ENCODE peak calls at places on chromosomes 13 and 19, in five cellular contexts. K is suprapubic skin; A is stimulated activated CD8-positive, alpha-beta memory T cell treated with anti-CD3 and anti-CD28 coated beads, Interleukin-7, amount 100 ng/mL, for 1 hour; M is stimulated activated CD4-positive, alpha-beta T cell treated with anti-CD3 and anti-CD28 coated beads, Interleukin-4, amount 100 ng/mL, for 24 hours; T is T follicular helper cell. G is an unnamed sample.

GRCh38 chr19:55075366-55075998 is at the start of gene EPS8L1:
- DNase-seq in K (no peak), A (no peak), M (no peak), T (no peak), G (no peak)

GRCh38 chr13:99800004-99800403 is 171.6 kb downstream of the ZIC5 start:
- DNase-seq in K (no peak), A (no peak), M (no peak), T (no peak), G (no peak)

GRCh38 chr13:20359335-20359734 is 127.2 kb upstream of the GJB6 start:
- DNase-seq in K (no peak), A (no peak), M (no peak), T (no peak), G (no peak)

GRCh38 chr19:55441319-55441691 is 1.8 kb downstream of the SHISA7 start:
- DNase-seq in K (no peak), A (no peak), M (no peak), T (no peak), G (no peak)

GRCh38 chr19:35216026-35216832 is 12.3 kb downstream of the FAM187B start:
- DNase-seq in K (peak; percentile 11), A (no peak), M (no peak), T (no peak), G (no peak)

GRCh38 chr13:44755872-44756271 is 179.7 kb upstream of the TSC22D1 start:
- DNase-seq in K (no peak), A (no peak), M (no peak), T (no peak), G (no peak)

GRCh38 chr19:51735759-51736449 is 12.1 kb upstream of the HAS1 start:
- DNase-seq in K (no peak), A (no peak), M (no peak), T (no peak), G (no peak)

GRCh38 chr13:40480012-40480914 is 186.2 kb downstream of the FOXO1 start:
- DNase-seq in K (no peak), A (no peak), M (no peak), T (no peak), G (no peak)

GRCh38 chr19:19061491-19061890 is 2.3 kb upstream of the SLC25A42 start:
- DNase-seq in K (no peak), A (no peak), M (no peak), T (no peak), G (no peak)

GRCh38 chr19:1019980-1020867 is 699 bp downstream of the TMEM259 start:
- DNase-seq in K (no peak), A (no peak), M (peak; percentile 37), T (peak; percentile 38), G (no peak)

GRCh38 chr19:4172861-4173473 is 9.4 kb downstream of the SIRT6 start:
- DNase-seq in K (no peak), A (peak; percentile 34), M (peak; percentile 65), T (peak; percentile 53), G (peak; percentile 83)

GRCh38 chr19:47232422-47233211 is 1.6 kb upstream of the BBC3 start:
- DNase-seq in K (no peak), A (no peak), M (peak; percentile 32), T (no peak), G (no peak)

GRCh38 chr19:48393559-48394330 is at the start of gene GRIN2D:
- DNase-seq in K (no peak), A (no peak), M (no peak), T (no peak), G (no peak)

GRCh38 chr13:91747164-91747563 is 348.7 kb downstream of the GPC5 start:
- DNase-seq in K (no peak), A (no peak), M (no peak), T (no peak), G (no peak)

GRCh38 chr13:59318320-59318930 is 845.3 kb downstream of the DIAPH3 start:
- DNase-seq in K (no peak), A (peak; percentile 0), M (peak; percentile 41), T (peak; percentile 26), G (peak; percentile 32)

GRCh38 chr13:30355405-30355741 is 48.0 kb upstream of the KATNAL1 start:
- DNase-seq in K (no peak), A (no peak), M (no peak), T (no peak), G (no peak)

GRCh38 chr13:51397262-51397933 is 55.4 kb downstream of the INTS6 start:
- DNase-seq in K (no peak), A (no peak), M (no peak), T (no peak), G (no peak)

GRCh38 chr19:34662919-34663318 is 14.0 kb downstream of the SCGB2B2 start:
- DNase-seq in K (no peak), A (no peak), M (peak; percentile 24), T (peak; percentile 27), G (no peak)

GRCh38 chr19:2474232-2475017 is 1.5 kb upstream of the GADD45B start:
- DNase-seq in K (peak; percentile 93), A (peak; percentile 80), M (peak; percentile 91), T (peak; percentile 71), G (peak; percentile 85)

GRCh38 chr19:10991076-10991475 is 30.2 kb downstream of the SMARCA4 start:
- DNase-seq in K (no peak), A (no peak), M (no peak), T (no peak), G (no peak)

GRCh38 chr13:112692104-112692503 is 2.3 kb downstream of the ATP11A start:
- DNase-seq in K (no peak), A (no peak), M (no peak), T (no peak), G (no peak)

GRCh38 chr19:12255372-12255771 is 39.3 kb downstream of the ZNF44 start:
- DNase-seq in K (no peak), A (no peak), M (no peak), T (no peak), G (no peak)

GRCh38 chr19:43519436-43520088 is 7.4 kb downstream of the ETHE1 start:
- DNase-seq in K (no peak), A (peak; percentile 56), M (peak; percentile 87), T (peak; percentile 74), G (peak; percentile 85)

GRCh38 chr19:34222386-34222785 is 32.0 kb upstream of the GARRE1 start:
- DNase-seq in K (no peak), A (no peak), M (no peak), T (no peak), G (no peak)

GRCh38 chr13:27770809-27771208 is 21.5 kb upstream of the GSX1 start:
- DNase-seq in K (no peak), A (no peak), M (peak; percentile 6), T (no peak), G (no peak)

GRCh38 chr19:1991516-1991915 is 24.0 kb downstream of the BTBD2 start:
- DNase-seq in K (peak; percentile 67), A (no peak), M (no peak), T (no peak), G (no peak)

GRCh38 chr19:10338940-10339339 is 484 bp downstream of the ICAM3 start:
- DNase-seq in K (no peak), A (no peak), M (no peak), T (no peak), G (no peak)

GRCh38 chr13:108376308-108376707 is 106.8 kb downstream of the TNFSF13B start:
- DNase-seq in K (no peak), A (no peak), M (no peak), T (no peak), G (no peak)

GRCh38 chr13:100440756-100441421 is 147.7 kb downstream of the GGACT start:
- DNase-seq in K (no peak), A (no peak), M (no peak), T (no peak), G (no peak)

GRCh38 chr13:66864627-66865026 is 365.5 kb downstream of the PCDH9 start:
- DNase-seq in K (no peak), A (no peak), M (no peak), T (no peak), G (no peak)

GRCh38 chr13:24264976-24265375 is 44.4 kb upstream of the C1QTNF9 start:
- DNase-seq in K (no peak), A (peak; percentile 56), M (peak; percentile 84), T (peak; percentile 74), G (peak; percentile 85)

GRCh38 chr19:19526581-19527370 is 1.9 kb upstream of the YJEFN3 start:
- DNase-seq in K (no peak), A (no peak), M (no peak), T (no peak), G (no peak)

GRCh38 chr13:33353646-33354045 is 68.1 kb upstream of the STARD13 start:
- DNase-seq in K (no peak), A (no peak), M (no peak), T (no peak), G (no peak)

GRCh38 chr13:105721056-105721455 is 814.4 kb downstream of the EFNB2 start:
- DNase-seq in K (no peak), A (no peak), M (no peak), T (no peak), G (no peak)

GRCh38 chr13:110575322-110576069 is 14.0 kb upstream of the RAB20 start:
- DNase-seq in K (no peak), A (no peak), M (no peak), T (no peak), G (no peak)

GRCh38 chr19:38316477-38317067 is 825 bp upstream of the YIF1B start:
- DNase-seq in K (no peak), A (no peak), M (no peak), T (no peak), G (no peak)

GRCh38 chr13:19601749-19602725 is 31.4 kb upstream of the MPHOSPH8 start:
- DNase-seq in K (no peak), A (no peak), M (peak; percentile 17), T (no peak), G (peak; percentile 49)

GRCh38 chr13:112899618-112900600 is 69.1 kb upstream of the MCF2L start:
- DNase-seq in K (peak; percentile 50), A (no peak), M (no peak), T (no peak), G (no peak)

GRCh38 chr19:19599190-19599535 is 19.3 kb downstream of the PBX4 start:
- DNase-seq in K (no peak), A (no peak), M (peak; percentile 47), T (no peak), G (no peak)

G was measured in naive thymus-derived CD4-positive, alpha-beta T cell.